ENCODE peak calls at places on chromosome 7, in nine cellular contexts. One of them, this sample, is unnamed.

GRCh38 chr7:34128762-34129161 is 223.4 kb downstream of the BMPER start:
- DNase-seq in adrenal gland: no peak
- DNase-seq in sigmoid colon: no peak
- DNase-seq in H54: no peak
- DNase-seq in heart left ventricle: no peak
- DNase-seq in K562: no peak
- DNase-seq in A549: no peak
- DNase-seq in HCT116: no peak
- DNase-seq in gastrocnemius medialis: no peak
- DNase-seq in this sample: no peak

GRCh38 chr7:36312064-36312914 is 77.4 kb upstream of the ANLN start:
- DNase-seq in sigmoid colon: no peak
- DNase-seq in A549: no peak
- DNase-seq in H54: no peak
- DNase-seq in heart left ventricle: no peak
- DNase-seq in HCT116: no peak
- DNase-seq in gastrocnemius medialis: no peak
- DNase-seq in K562: peak
- DNase-seq in adrenal gland: no peak
- DNase-seq in this sample: peak

GRCh38 chr7:66880009-66880554 is 40.9 kb upstream of the TMEM248 start:
- DNase-seq in gastrocnemius medialis: no peak
- DNase-seq in HCT116: no peak
- DNase-seq in K562: no peak
- DNase-seq in sigmoid colon: no peak
- DNase-seq in heart left ventricle: no peak
- DNase-seq in H54: no peak
- DNase-seq in A549: no peak
- DNase-seq in adrenal gland: no peak
- DNase-seq in this sample: no peak

GRCh38 chr7:108055541-108056135 is 52.7 kb upstream of the LAMB1 start:
- DNase-seq in heart left ventricle: no peak
- DNase-seq in HCT116: no peak
- DNase-seq in adrenal gland: no peak
- DNase-seq in H54: no peak
- DNase-seq in K562: no peak
- DNase-seq in gastrocnemius medialis: no peak
- DNase-seq in A549: no peak
- DNase-seq in sigmoid colon: no peak
- DNase-seq in this sample: no peak

GRCh38 chr7:5424689-5425506 is 1.3 kb upstream of the TNRC18 start:
- DNase-seq in sigmoid colon: peak
- DNase-seq in heart left ventricle: peak
- DNase-seq in K562: peak
- DNase-seq in adrenal gland: peak
- DNase-seq in A549: no peak
- DNase-seq in HCT116: no peak
- DNase-seq in gastrocnemius medialis: no peak
- DNase-seq in H54: no peak
- DNase-seq in this sample: no peak

GRCh38 chr7:70788276-70788675 is 343.7 kb upstream of the GALNT17 start:
- DNase-seq in adrenal gland: no peak
- DNase-seq in HCT116: no peak
- DNase-seq in heart left ventricle: no peak
- DNase-seq in H54: no peak
- DNase-seq in sigmoid colon: no peak
- DNase-seq in K562: no peak
- DNase-seq in A549: no peak
- DNase-seq in gastrocnemius medialis: no peak
- DNase-seq in this sample: no peak

GRCh38 chr7:148447221-148447845 is 143.2 kb upstream of the C7orf33 start:
- DNase-seq in K562: no peak
- DNase-seq in HCT116: no peak
- DNase-seq in sigmoid colon: no peak
- DNase-seq in gastrocnemius medialis: no peak
- DNase-seq in A549: peak
- DNase-seq in adrenal gland: no peak
- DNase-seq in H54: no peak
- DNase-seq in heart left ventricle: no peak
- DNase-seq in this sample: no peak

GRCh38 chr7:17660116-17660515 is 280.2 kb downstream of the SNX13 start:
- DNase-seq in H54: no peak
- DNase-seq in adrenal gland: no peak
- DNase-seq in K562: no peak
- DNase-seq in sigmoid colon: no peak
- DNase-seq in HCT116: no peak
- DNase-seq in A549: no peak
- DNase-seq in gastrocnemius medialis: no peak
- DNase-seq in heart left ventricle: no peak
- DNase-seq in this sample: no peak

GRCh38 chr7:42931447-42931833 is 534 bp downstream of the PSMA2 start:
- DNase-seq in A549: no peak
- DNase-seq in sigmoid colon: no peak
- DNase-seq in gastrocnemius medialis: no peak
- DNase-seq in K562: no peak
- DNase-seq in H54: no peak
- DNase-seq in adrenal gland: no peak
- DNase-seq in HCT116: no peak
- DNase-seq in heart left ventricle: no peak
- DNase-seq in this sample: no peak

GRCh38 chr7:17233643-17234397 is 64.6 kb upstream of the AHR start:
- DNase-seq in H54: no peak
- DNase-seq in K562: peak
- DNase-seq in A549: no peak
- DNase-seq in gastrocnemius medialis: no peak
- DNase-seq in HCT116: no peak
- DNase-seq in heart left ventricle: no peak
- DNase-seq in sigmoid colon: no peak
- DNase-seq in adrenal gland: peak
- DNase-seq in this sample: no peak

GRCh38 chr7:57413529-57414398 is 36.2 kb upstream of the ZNF716 start:
- DNase-seq in A549: no peak
- DNase-seq in HCT116: no peak
- DNase-seq in K562: no peak
- DNase-seq in adrenal gland: no peak
- DNase-seq in heart left ventricle: no peak
- DNase-seq in H54: no peak
- DNase-seq in sigmoid colon: no peak
- DNase-seq in gastrocnemius medialis: no peak
- DNase-seq in this sample: no peak

GRCh38 chr7:133770863-133771492 is 356.2 kb upstream of the LRGUK start:
- DNase-seq in heart left ventricle: no peak
- DNase-seq in adrenal gland: no peak
- DNase-seq in H54: no peak
- DNase-seq in gastrocnemius medialis: no peak
- DNase-seq in K562: no peak
- DNase-seq in A549: no peak
- DNase-seq in HCT116: no peak
- DNase-seq in sigmoid colon: no peak
- DNase-seq in this sample: no peak

GRCh38 chr7:131624536-131624935 is 68.1 kb upstream of the PODXL start:
- DNase-seq in gastrocnemius medialis: no peak
- DNase-seq in HCT116: no peak
- DNase-seq in K562: no peak
- DNase-seq in sigmoid colon: no peak
- DNase-seq in heart left ventricle: no peak
- DNase-seq in H54: no peak
- DNase-seq in adrenal gland: no peak
- DNase-seq in A549: no peak
- DNase-seq in this sample: no peak

GRCh38 chr7:131625817-131626372 is 69.5 kb upstream of the PODXL start:
- DNase-seq in gastrocnemius medialis: no peak
- DNase-seq in adrenal gland: peak
- DNase-seq in HCT116: peak
- DNase-seq in A549: peak
- DNase-seq in K562: peak
- DNase-seq in sigmoid colon: no peak
- DNase-seq in H54: peak
- DNase-seq in heart left ventricle: peak
- DNase-seq in this sample: no peak

GRCh38 chr7:131620673-131621609 is 64.5 kb upstream of the PODXL start:
- DNase-seq in sigmoid colon: no peak
- DNase-seq in HCT116: no peak
- DNase-seq in K562: no peak
- DNase-seq in adrenal gland: no peak
- DNase-seq in heart left ventricle: no peak
- DNase-seq in gastrocnemius medialis: no peak
- DNase-seq in A549: no peak
- DNase-seq in H54: no peak
- DNase-seq in this sample: no peak

GRCh38 chr7:131621652-131622051 is 65.2 kb upstream of the PODXL start:
- DNase-seq in adrenal gland: no peak
- DNase-seq in sigmoid colon: no peak
- DNase-seq in A549: no peak
- DNase-seq in gastrocnemius medialis: no peak
- DNase-seq in HCT116: no peak
- DNase-seq in heart left ventricle: no peak
- DNase-seq in K562: no peak
- DNase-seq in H54: no peak
- DNase-seq in this sample: no peak

GRCh38 chr7:131623154-131623553 is 66.7 kb upstream of the PODXL start:
- DNase-seq in A549: no peak
- DNase-seq in adrenal gland: peak
- DNase-seq in H54: no peak
- DNase-seq in sigmoid colon: no peak
- DNase-seq in heart left ventricle: peak
- DNase-seq in HCT116: no peak
- DNase-seq in gastrocnemius medialis: peak
- DNase-seq in K562: peak
- DNase-seq in this sample: no peak
- TF ChIP-seq POLR2A in A549: no peak
- TF ChIP-seq POLR2A in adrenal gland: no peak
- TF ChIP-seq POLR2A in H54: no peak
- TF ChIP-seq POLR2A in sigmoid colon: no peak
- TF ChIP-seq POLR2A in heart left ventricle: no peak
- TF ChIP-seq POLR2A in HCT116: no peak
- TF ChIP-seq POLR2A in gastrocnemius medialis: peak
- TF ChIP-seq POLR2A in K562: no peak
- TF ChIP-seq POLR2A in this sample: no peak

DNA sequence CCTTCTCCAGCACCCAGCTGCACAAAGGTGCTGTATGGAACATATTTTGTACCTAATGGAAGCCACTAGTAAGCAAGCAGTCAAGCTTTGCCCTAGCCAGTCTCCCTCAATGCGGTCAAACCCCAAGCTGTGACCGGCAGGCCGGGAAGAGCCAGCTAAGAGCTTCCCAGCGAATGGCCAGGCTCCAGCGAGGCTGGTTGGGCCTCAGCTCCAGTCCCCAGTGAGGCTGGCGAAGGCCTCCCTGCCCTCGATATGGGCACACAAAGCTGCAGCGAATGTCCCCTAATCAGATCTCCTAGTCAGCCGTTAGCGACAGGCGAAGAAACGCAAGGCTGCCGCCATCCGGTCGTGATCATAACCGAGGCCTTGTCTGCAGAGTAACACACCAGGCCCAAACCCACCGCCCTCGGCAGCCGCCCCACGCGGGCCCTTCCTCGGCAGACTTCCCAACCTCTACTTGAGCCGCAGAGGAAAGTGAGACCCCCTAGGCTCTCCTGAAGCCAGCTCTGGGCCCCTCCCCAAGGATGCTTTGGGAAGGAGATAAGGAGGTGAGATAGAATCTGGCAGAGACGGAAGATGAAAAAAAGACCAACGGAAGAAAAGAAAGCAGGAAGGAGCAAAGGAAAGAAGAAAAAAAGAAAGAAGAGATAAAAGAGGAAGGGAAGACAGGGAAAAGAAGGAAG is 3.1 kb upstream of the HOXA9 start:
- DNase-seq in K562: no peak
- DNase-seq in H54: no peak
- DNase-seq in heart left ventricle: no peak
- DNase-seq in sigmoid colon: peak
- DNase-seq in HCT116: no peak
- DNase-seq in gastrocnemius medialis: no peak
- DNase-seq in A549: no peak
- DNase-seq in adrenal gland: no peak
- DNase-seq in this sample: no peak
- TF ChIP-seq POLR2A in K562: no peak
- TF ChIP-seq POLR2A in H54: no peak
- TF ChIP-seq POLR2A in heart left ventricle: no peak
- TF ChIP-seq POLR2A in sigmoid colon: no peak
- TF ChIP-seq POLR2A in HCT116: no peak
- TF ChIP-seq POLR2A in gastrocnemius medialis: no peak
- TF ChIP-seq POLR2A in A549: no peak
- TF ChIP-seq POLR2A in adrenal gland: no peak
- TF ChIP-seq POLR2A in this sample: no peak

GRCh38 chr7:47600199-47601118 is 18.5 kb upstream of the TNS3 start:
- DNase-seq in heart left ventricle: no peak
- DNase-seq in A549: no peak
- DNase-seq in sigmoid colon: no peak
- DNase-seq in gastrocnemius medialis: no peak
- DNase-seq in K562: no peak
- DNase-seq in adrenal gland: no peak
- DNase-seq in HCT116: no peak
- DNase-seq in H54: peak
- DNase-seq in this sample: no peak
- TF ChIP-seq POLR2A in heart left ventricle: no peak
- TF ChIP-seq POLR2A in A549: peak
- TF ChIP-seq POLR2A in sigmoid colon: no peak
- TF ChIP-seq POLR2A in gastrocnemius medialis: no peak
- TF ChIP-seq POLR2A in K562: no peak
- TF ChIP-seq POLR2A in adrenal gland: no peak
- TF ChIP-seq POLR2A in HCT116: no peak
- TF ChIP-seq POLR2A in H54: peak
- TF ChIP-seq POLR2A in this sample: no peak

GRCh38 chr7:144035385-144035784 is 13.4 kb upstream of the OR2A5 start:
- DNase-seq in HCT116: no peak
- DNase-seq in K562: no peak
- DNase-seq in gastrocnemius medialis: no peak
- DNase-seq in A549: no peak
- DNase-seq in adrenal gland: no peak
- DNase-seq in heart left ventricle: no peak
- DNase-seq in sigmoid colon: no peak
- DNase-seq in H54: no peak
- DNase-seq in this sample: no peak
- TF ChIP-seq POLR2A in HCT116: no peak
- TF ChIP-seq POLR2A in K562: no peak
- TF ChIP-seq POLR2A in gastrocnemius medialis: no peak
- TF ChIP-seq POLR2A in A549: no peak
- TF ChIP-seq POLR2A in adrenal gland: no peak
- TF ChIP-seq POLR2A in heart left ventricle: no peak
- TF ChIP-seq POLR2A in sigmoid colon: no peak
- TF ChIP-seq POLR2A in H54: no peak
- TF ChIP-seq POLR2A in this sample: no peak

GRCh38 chr7:100435401-100436304 is 644 bp downstream of the PPP1R35 start:
- DNase-seq in H54: peak
- DNase-seq in sigmoid colon: peak
- DNase-seq in heart left ventricle: peak
- DNase-seq in HCT116: no peak
- DNase-seq in gastrocnemius medialis: no peak
- DNase-seq in adrenal gland: peak
- DNase-seq in A549: no peak
- DNase-seq in K562: peak
- DNase-seq in this sample: no peak
- TF ChIP-seq POLR2A in H54: peak
- TF ChIP-seq POLR2A in sigmoid colon: no peak
- TF ChIP-seq POLR2A in heart left ventricle: no peak
- TF ChIP-seq POLR2A in HCT116: no peak
- TF ChIP-seq POLR2A in gastrocnemius medialis: no peak
- TF ChIP-seq POLR2A in adrenal gland: no peak
- TF ChIP-seq POLR2A in A549: no peak
- TF ChIP-seq POLR2A in K562: peak
- TF ChIP-seq POLR2A in this sample: peak

GRCh38 chr7:75578081-75578480 is 86.0 kb downstream of the SPDYE5 start:
- DNase-seq in H54: no peak
- DNase-seq in HCT116: no peak
- DNase-seq in heart left ventricle: no peak
- DNase-seq in sigmoid colon: no peak
- DNase-seq in K562: no peak
- DNase-seq in gastrocnemius medialis: no peak
- DNase-seq in A549: no peak
- DNase-seq in adrenal gland: no peak
- DNase-seq in this sample: no peak
- TF ChIP-seq POLR2A in H54: no peak
- TF ChIP-seq POLR2A in HCT116: no peak
- TF ChIP-seq POLR2A in heart left ventricle: no peak
- TF ChIP-seq POLR2A in sigmoid colon: no peak
- TF ChIP-seq POLR2A in K562: no peak
- TF ChIP-seq POLR2A in gastrocnemius medialis: no peak
- TF ChIP-seq POLR2A in A549: no peak
- TF ChIP-seq POLR2A in adrenal gland: no peak
- TF ChIP-seq POLR2A in this sample: no peak